ENCODE peak calls at places on chromosomes 16 and 17, in seven cellular contexts. One of them, this sample, is unnamed.

GRCh38 chr17:64572682-64573154 is 65.9 kb downstream of the CEP95 start:
- DNase-seq in activated CD4-positive, CD25-positive, alpha-beta regulatory T cell: no peak
- DNase-seq in T-helper 17 cell: no peak
- DNase-seq in cardiac muscle cell: no peak
- DNase-seq in mammary epithelial cell: no peak
- DNase-seq in brain microvascular endothelial cell: peak; percentile 30
- DNase-seq in left ventricle myocardium superior: no peak
- DNase-seq in this sample: no peak

GRCh38 chr17:32256012-32256694 is 9.5 kb upstream of the RHBDL3 start:
- DNase-seq in activated CD4-positive, CD25-positive, alpha-beta regulatory T cell: no peak
- DNase-seq in T-helper 17 cell: no peak
- DNase-seq in cardiac muscle cell: no peak
- DNase-seq in mammary epithelial cell: no peak
- DNase-seq in brain microvascular endothelial cell: no peak
- DNase-seq in left ventricle myocardium superior: no peak
- DNase-seq in this sample: no peak

GRCh38 chr17:10210151-10210574 is 11.8 kb upstream of the GAS7 start:
- DNase-seq in activated CD4-positive, CD25-positive, alpha-beta regulatory T cell: no peak
- DNase-seq in T-helper 17 cell: no peak
- DNase-seq in cardiac muscle cell: no peak
- DNase-seq in mammary epithelial cell: peak; percentile 21
- DNase-seq in brain microvascular endothelial cell: peak; percentile 2
- DNase-seq in left ventricle myocardium superior: no peak
- DNase-seq in this sample: peak; percentile 86

GRCh38 chr17:7842380-7842949 is 8.4 kb downstream of the KDM6B start:
- DNase-seq in activated CD4-positive, CD25-positive, alpha-beta regulatory T cell: peak; percentile 69
- DNase-seq in T-helper 17 cell: peak; percentile 93
- DNase-seq in cardiac muscle cell: no peak
- DNase-seq in mammary epithelial cell: peak; percentile 95
- DNase-seq in brain microvascular endothelial cell: peak; percentile 96
- DNase-seq in left ventricle myocardium superior: peak; percentile 69
- DNase-seq in this sample: no peak

GRCh38 chr16:694863-695354 is 4.7 kb upstream of the WDR24 start:
- DNase-seq in activated CD4-positive, CD25-positive, alpha-beta regulatory T cell: no peak
- DNase-seq in T-helper 17 cell: no peak
- DNase-seq in cardiac muscle cell: no peak
- DNase-seq in mammary epithelial cell: no peak
- DNase-seq in brain microvascular endothelial cell: no peak
- DNase-seq in left ventricle myocardium superior: no peak
- DNase-seq in this sample: no peak

GRCh38 chr17:8072727-8073461 is 14.6 kb downstream of the ALOX12B start:
- DNase-seq in activated CD4-positive, CD25-positive, alpha-beta regulatory T cell: peak; percentile 7
- DNase-seq in T-helper 17 cell: no peak
- DNase-seq in cardiac muscle cell: no peak
- DNase-seq in mammary epithelial cell: no peak
- DNase-seq in brain microvascular endothelial cell: no peak
- DNase-seq in left ventricle myocardium superior: no peak
- DNase-seq in this sample: no peak

GRCh38 chr17:77503916-77504651 is 363.3 kb downstream of the SEC14L1 start:
- DNase-seq in activated CD4-positive, CD25-positive, alpha-beta regulatory T cell: no peak
- DNase-seq in T-helper 17 cell: no peak
- DNase-seq in cardiac muscle cell: no peak
- DNase-seq in mammary epithelial cell: no peak
- DNase-seq in brain microvascular endothelial cell: no peak
- DNase-seq in left ventricle myocardium superior: peak; percentile 8
- DNase-seq in this sample: no peak

GRCh38 chr17:5888811-5889210 is 181.4 kb upstream of the WSCD1 start:
- DNase-seq in activated CD4-positive, CD25-positive, alpha-beta regulatory T cell: no peak
- DNase-seq in T-helper 17 cell: no peak
- DNase-seq in cardiac muscle cell: no peak
- DNase-seq in mammary epithelial cell: peak; percentile 96
- DNase-seq in brain microvascular endothelial cell: no peak
- DNase-seq in left ventricle myocardium superior: no peak
- DNase-seq in this sample: no peak

GRCh38 chr16:83137326-83137770 is 510.6 kb downstream of the CDH13 start:
- DNase-seq in activated CD4-positive, CD25-positive, alpha-beta regulatory T cell: no peak
- DNase-seq in T-helper 17 cell: no peak
- DNase-seq in cardiac muscle cell: no peak
- DNase-seq in mammary epithelial cell: peak; percentile 58
- DNase-seq in brain microvascular endothelial cell: peak; percentile 75
- DNase-seq in left ventricle myocardium superior: no peak
- DNase-seq in this sample: no peak

GRCh38 chr16:15457958-15458357 is 23.6 kb downstream of the BMERB1 start:
- DNase-seq in activated CD4-positive, CD25-positive, alpha-beta regulatory T cell: no peak
- DNase-seq in T-helper 17 cell: no peak
- DNase-seq in cardiac muscle cell: no peak
- DNase-seq in mammary epithelial cell: no peak
- DNase-seq in brain microvascular endothelial cell: no peak
- DNase-seq in left ventricle myocardium superior: no peak
- DNase-seq in this sample: no peak

GRCh38 chr17:19418312-19418992 is 7.4 kb downstream of the RNF112 start:
- DNase-seq in activated CD4-positive, CD25-positive, alpha-beta regulatory T cell: no peak
- DNase-seq in T-helper 17 cell: no peak
- DNase-seq in cardiac muscle cell: no peak
- DNase-seq in mammary epithelial cell: peak; percentile 34
- DNase-seq in brain microvascular endothelial cell: peak; percentile 45
- DNase-seq in left ventricle myocardium superior: no peak
- DNase-seq in this sample: no peak